ENCODE peak calls at places on chromosomes 7 and 10, in five cellular contexts. S, G, P, N and J are unnamed samples.

GRCh38 chr10:120938822-120939221 is 87.7 kb downstream of the WDR11 start:
- DNase-seq in P (no peak), G (no peak), S (no peak), N (no peak), J (no peak)

GRCh38 chr7:134874407-134874806 is 95.0 kb downstream of the CALD1 start:
- DNase-seq in N (no peak), G (no peak), P (no peak), S (no peak), J (no peak)

GRCh38 chr7:68216046-68216445 is 1219.4 kb downstream of the TYW1 start:
- DNase-seq in S (no peak), G (no peak), P (no peak), N (no peak), J (peak)

GRCh38 chr7:140214075-140214684 is 37.4 kb upstream of the KDM7A start:
- DNase-seq in N (peak), S (no peak), G (no peak), P (peak), J (peak)

GRCh38 chr10:23826399-23826798 is 382.5 kb upstream of the KIAA1217 start:
- DNase-seq in S (no peak), G (no peak), N (no peak), P (no peak), J (peak)

GRCh38 chr7:141511370-141512335 is 39.6 kb upstream of the AGK start:
- DNase-seq in N (no peak), P (peak), S (peak), G (no peak), J (peak)

GRCh38 chr7:151631968-151632749 is 112.5 kb upstream of the RHEB start:
- DNase-seq in P (peak), G (peak), N (peak), S (peak), J (peak)

GRCh38 chr10:46248651-46249131 is 38.1 kb upstream of the ANTXRL start:
- DNase-seq in P (no peak), N (no peak), S (peak), G (peak), J (no peak)

GRCh38 chr10:62885656-62886461 is 69.7 kb upstream of the EGR2 start:
- DNase-seq in P (no peak), N (no peak), G (no peak), S (no peak), J (no peak)

GRCh38 chr7:45028138-45028919 is 28.3 kb downstream of the CCM2 start:
- DNase-seq in P (no peak), S (peak), G (peak), N (no peak), J (no peak)

GRCh38 chr7:115357213-115357999 is 435.5 kb downstream of the MDFIC start:
- DNase-seq in S (no peak), P (no peak), N (no peak), G (no peak), J (no peak)

GRCh38 chr7:11332186-11332864 is 358.7 kb downstream of the PHF14 start:
- DNase-seq in S (no peak), G (no peak), N (no peak), P (no peak), J (no peak)

GRCh38 chr10:124628676-124629021 is 115.5 kb downstream of the FAM53B start:
- DNase-seq in P (no peak), N (no peak), G (no peak), S (no peak), J (no peak)

GRCh38 chr7:134355925-134356324 is 39.2 kb upstream of the SLC35B4 start:
- DNase-seq in P (no peak), S (no peak), G (no peak), N (peak), J (peak)

GRCh38 chr10:58350023-58350422 is 15.2 kb downstream of the UBE2D1 start:
- DNase-seq in N (no peak), P (no peak), G (no peak), S (no peak), J (no peak)

GRCh38 chr10:73814896-73815718 is 3.7 kb upstream of the NDST2 start:
- DNase-seq in N (no peak), S (no peak), G (no peak), P (no peak), J (no peak)

GRCh38 chr10:36301539-36301938 is 659.4 kb upstream of the FZD8 start:
- DNase-seq in P (no peak), S (no peak), G (no peak), N (no peak), J (no peak)

GRCh38 chr7:35185908-35186731 is 67.8 kb downstream of the TBX20 start:
- DNase-seq in P (peak), G (no peak), N (no peak), S (peak), J (peak)

GRCh38 chr10:51023611-51024010 is 50.7 kb upstream of the PRKG1 start:
- DNase-seq in S (no peak), P (no peak), N (no peak), G (no peak), J (no peak)

GRCh38 chr10:82148764-82149163 is 273.8 kb downstream of the NRG3 start:
- DNase-seq in G (no peak), P (no peak), N (no peak), S (no peak), J (no peak)

GRCh38 chr10:82150123-82150900 is 275.3 kb downstream of the NRG3 start:
- DNase-seq in P (peak), N (no peak), G (no peak), S (peak), J (peak)
- TF ChIP-seq CTCF in P (no peak), N (no peak), G (no peak), S (peak), J (no peak)

GRCh38 chr10:132630666-132631347 is 93.2 kb downstream of the INPP5A start:
- DNase-seq in P (peak), N (peak), S (peak), G (peak), J (peak)
- H3K4me3 ChIP-seq in P (peak), N (no peak), S (no peak), G (no peak), J (no peak)

GRCh38 chr7:93890041-93890463 is 501 bp downstream of the TFPI2 start:
- DNase-seq in P (no peak), S (no peak), N (peak), G (no peak), J (peak)
- TF ChIP-seq CTCF in P (no peak), S (no peak), N (no peak), G (no peak), J (peak)

GRCh38 chr7:73593207-73594045 is 15.0 kb upstream of the TBL2 start:
- DNase-seq in S (no peak), N (no peak), P (no peak), G (no peak), J (no peak)
- H3K4me3 ChIP-seq in S (no peak), N (no peak), P (no peak), G (no peak), J (no peak)

GRCh38 chr7:111840528-111840927 is 278.2 kb upstream of the IMMP2L start:
- DNase-seq in P (no peak), N (no peak), G (no peak), S (no peak), J (no peak)
- TF ChIP-seq CTCF in P (no peak), N (no peak), G (no peak), S (no peak), J (no peak)

GRCh38 chr10:49398986-49399385 is 3.1 kb upstream of the DRGX start:
- DNase-seq in N (no peak), P (no peak), S (peak), G (no peak), J (no peak)
- H3K4me3 ChIP-seq in N (no peak), P (no peak), S (no peak), G (no peak), J (no peak)

GRCh38 chr10:103277713-103278299 is 868 bp downstream of the INA start:
- DNase-seq in S (no peak), P (no peak), N (no peak), G (no peak), J (no peak)

GRCh38 chr10:103276251-103276936 is 544 bp upstream of the INA start:
- DNase-seq in S (no peak), G (no peak), N (no peak), P (no peak), J (no peak)

GRCh38 chr10:103278424-103278823 is 1.5 kb downstream of the INA start:
- DNase-seq in N (no peak), S (no peak), G (no peak), P (no peak), J (no peak)

GRCh38 chr10:103278862-103279298 is 1.9 kb downstream of the INA start:
- DNase-seq in P (peak), N (peak), S (peak), G (no peak), J (peak)

DNA sequence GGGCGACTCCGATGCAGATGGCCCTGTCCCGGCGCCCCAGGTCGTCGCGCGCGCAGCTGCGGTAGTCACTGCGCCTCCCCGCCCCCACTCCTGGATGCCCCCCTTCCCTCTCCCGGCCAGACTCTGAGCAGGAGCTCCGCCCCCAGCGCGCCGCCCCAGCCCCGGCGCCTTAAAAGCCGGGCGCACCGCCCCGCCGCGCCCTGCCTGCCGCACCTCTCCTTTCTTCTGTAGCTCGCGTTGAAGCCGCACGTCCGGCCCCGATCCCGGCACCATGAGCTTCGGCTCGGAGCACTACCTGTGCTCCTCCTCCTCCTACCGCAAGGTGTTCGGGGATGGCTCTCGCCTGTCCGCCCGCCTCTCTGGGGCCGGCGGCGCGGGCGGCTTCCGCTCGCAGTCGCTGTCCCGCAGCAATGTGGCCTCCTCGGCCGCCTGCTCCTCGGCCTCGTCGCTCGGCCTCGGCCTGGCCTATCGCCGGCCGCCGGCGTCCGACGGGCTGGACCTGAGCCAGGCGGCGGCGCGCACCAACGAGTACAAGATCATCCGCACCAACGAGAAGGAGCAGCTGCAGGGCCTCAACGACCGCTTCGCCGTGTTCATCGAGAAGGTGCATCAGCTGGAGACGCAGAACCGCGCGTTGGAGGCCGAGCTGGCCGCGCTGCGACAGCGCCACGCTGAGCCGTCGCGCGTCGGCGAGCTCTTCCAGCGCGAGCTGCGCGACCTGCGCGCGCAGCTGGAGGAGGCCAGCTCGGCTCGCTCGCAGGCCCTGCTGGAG is at the start of gene INA:
- DNase-seq in S (peak), G (no peak), P (no peak), N (no peak), J (no peak)
- TF ChIP-seq CTCF in S (no peak), G (no peak), P (no peak), N (no peak), J (no peak)

DNA sequence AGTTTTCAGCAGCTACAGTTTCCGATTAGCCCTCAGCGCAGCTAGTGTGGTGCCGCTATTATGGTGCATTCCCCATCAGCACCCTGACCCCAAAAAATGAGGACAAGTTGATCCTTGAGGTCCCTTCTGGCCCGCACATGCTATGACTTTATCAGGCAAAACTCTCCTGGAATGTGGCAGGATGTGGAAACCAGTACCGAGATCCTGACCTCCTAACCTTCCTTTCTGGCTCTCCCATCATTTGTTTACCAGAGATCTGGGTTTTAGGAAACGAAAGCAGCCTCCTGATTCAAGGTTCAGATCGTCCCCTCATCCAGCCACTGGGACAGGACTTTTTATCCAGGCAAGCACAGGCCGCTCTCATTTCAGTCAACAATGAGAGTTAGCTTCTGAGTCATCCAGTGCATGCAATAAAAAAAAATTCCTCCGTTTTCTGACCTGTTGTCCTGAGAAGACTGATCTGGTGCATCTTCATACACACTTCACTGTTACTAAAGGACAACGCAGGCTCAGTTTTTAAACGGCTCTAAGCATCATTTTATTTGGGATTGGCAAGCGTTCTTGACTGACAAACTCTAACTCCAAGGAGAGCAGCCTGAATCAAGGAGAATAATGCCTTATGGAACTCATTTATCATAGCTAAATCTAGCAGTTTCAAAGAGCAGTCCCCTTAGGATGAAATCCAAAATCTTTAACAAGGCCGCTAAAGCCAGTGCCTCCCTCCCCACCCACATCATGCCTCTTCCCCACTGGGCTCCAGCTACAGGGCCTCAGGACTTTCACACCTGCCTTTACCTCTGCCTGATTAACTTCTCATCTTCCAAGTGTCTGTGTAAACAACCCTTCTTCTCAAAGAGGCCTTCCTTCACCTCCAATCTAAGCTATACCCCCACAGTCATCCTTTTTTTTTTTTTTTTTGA is 17.1 kb downstream of the PDLIM1 start:
- DNase-seq in P (peak), S (peak), G (peak), N (peak), J (peak)
- H3K4me3 ChIP-seq in P (peak), S (no peak), G (peak), N (peak), J (no peak)

GRCh38 chr10:93006435-93007039 is 54.1 kb upstream of the CYP26C1 start:
- DNase-seq in S (no peak), P (no peak), N (no peak), G (no peak), J (no peak)
- TF ChIP-seq CTCF in S (peak), P (peak), N (peak), G (peak), J (peak)

GRCh38 chr10:91907033-91907594 is 2.2 kb downstream of the FGFBP3 start:
- DNase-seq in P (no peak), N (no peak), G (no peak), S (no peak), J (no peak)
- H3K4me3 ChIP-seq in P (no peak), N (peak), G (no peak), S (no peak), J (no peak)